ENCODE peak calls at places on chromosomes 5 and 9, in nine cellular contexts. D, P, Q, X, A, C, G, R and E are unnamed samples.

GRCh38 chr5:131589510-131590348 is 45.3 kb downstream of the RAPGEF6 start:
- DNase-seq in R (no peak), X (no peak), A (no peak), Q (peak; percentile 91), P (peak; percentile 83), D (peak; percentile 82), C (peak; percentile 74), G (peak; percentile 22), E (no peak)

GRCh38 chr5:73906277-73906676 is 280.3 kb downstream of the ARHGEF28 start:
- DNase-seq in Q (no peak), C (no peak), A (no peak), G (no peak), P (no peak), D (no peak), X (no peak), R (no peak), E (no peak)

GRCh38 chr5:95669540-95669939 is 13.3 kb downstream of the SPATA9 start:
- DNase-seq in R (no peak), Q (peak; percentile 81), D (peak; percentile 95), X (peak; percentile 77), G (peak; percentile 90), A (peak; percentile 12), P (no peak), C (peak; percentile 99), E (no peak)

GRCh38 chr5:149380466-149381121 is 1.5 kb upstream of the IL17B start:
- DNase-seq in G (peak; percentile 53), R (no peak), C (no peak), X (peak; percentile 82), A (peak; percentile 52), P (no peak), Q (no peak), D (no peak), E (no peak)

GRCh38 chr5:53508125-53508524 is 27.7 kb downstream of the FST start:
- DNase-seq in G (no peak), X (no peak), P (no peak), R (no peak), D (no peak), C (no peak), Q (no peak), A (no peak), E (no peak)

GRCh38 chr5:31113666-31114065 is 79.8 kb upstream of the CDH6 start:
- DNase-seq in P (no peak), G (no peak), R (no peak), D (no peak), X (no peak), Q (no peak), A (no peak), C (no peak), E (no peak)

GRCh38 chr9:35912791-35913400 is 3.6 kb downstream of the SPAAR start:
- DNase-seq in X (no peak), C (no peak), R (no peak), A (no peak), P (no peak), Q (no peak), D (no peak), G (no peak), E (no peak)

GRCh38 chr5:53424691-53425597 is 55.5 kb upstream of the FST start:
- DNase-seq in D (peak; percentile 72), X (no peak), Q (no peak), P (no peak), R (no peak), C (no peak), A (no peak), G (no peak), E (no peak)

GRCh38 chr5:106481375-106481774 is 1189.4 kb downstream of the EFNA5 start:
- DNase-seq in P (no peak), R (no peak), Q (no peak), X (no peak), G (no peak), A (no peak), C (peak; percentile 35), D (no peak), E (no peak)

GRCh38 chr9:38017149-38017884 is 51.7 kb downstream of the SHB start:
- DNase-seq in Q (peak; percentile 66), R (no peak), P (peak; percentile 80), X (no peak), A (no peak), D (peak; percentile 59), G (no peak), C (peak; percentile 62), E (peak; percentile 81)

GRCh38 chr5:78547731-78548189 is 100.8 kb downstream of the LHFPL2 start:
- DNase-seq in X (peak; percentile 97), R (no peak), D (peak; percentile 99), G (peak; percentile 94), P (no peak), Q (peak; percentile 88), C (peak; percentile 84), A (peak; percentile 82), E (peak; percentile 56)

GRCh38 chr9:105193560-105193959 is 50.9 kb upstream of the SLC44A1 start:
- DNase-seq in A (no peak), C (no peak), Q (no peak), X (no peak), R (no peak), G (no peak), P (no peak), D (no peak), E (no peak)

GRCh38 chr5:55691265-55692105 is 20.6 kb downstream of the SLC38A9 start:
- DNase-seq in A (no peak), D (peak; percentile 73), X (no peak), Q (peak; percentile 41), R (no peak), C (peak; percentile 59), P (peak; percentile 65), G (no peak), E (no peak)

GRCh38 chr9:132125944-132126720 is 35.7 kb upstream of the NTNG2 start:
- DNase-seq in D (no peak), X (no peak), C (no peak), R (no peak), A (no peak), G (no peak), Q (no peak), P (no peak), E (no peak)

GRCh38 chr9:129676970-129677369 is 11.5 kb downstream of the PRRX2 start:
- DNase-seq in P (peak; percentile 57), G (no peak), A (no peak), D (no peak), X (no peak), Q (peak; percentile 97), C (no peak), R (no peak), E (no peak)

GRCh38 chr5:1363581-1363980 is 18.7 kb upstream of the CLPTM1L start:
- DNase-seq in D (no peak), C (no peak), Q (peak; percentile 27), G (no peak), P (no peak), X (no peak), R (peak; percentile 63), A (no peak), E (no peak)

GRCh38 chr9:135220601-135221575 is 133.4 kb downstream of the OLFM1 start:
- DNase-seq in C (no peak), G (no peak), X (no peak), D (no peak), R (no peak), Q (peak; percentile 72), A (no peak), P (no peak), E (peak; percentile 24)

GRCh38 chr9:79989079-79989478 is 417.3 kb downstream of the TLE4 start:
- DNase-seq in P (no peak), D (no peak), R (no peak), C (no peak), X (no peak), Q (no peak), A (no peak), G (no peak), E (no peak)

GRCh38 chr5:135035678-135036030 is 1.6 kb upstream of the PITX1 start:
- DNase-seq in A (no peak), P (no peak), G (no peak), D (no peak), X (no peak), Q (no peak), R (peak; percentile 54), C (no peak), E (peak; percentile 25)
- H3K4me1 ChIP-seq in A (peaks cover 54% of the 10 kb centered on the region), P (peaks cover 11% of the 10 kb centered on the region), G (peaks cover 11% of the 10 kb centered on the region), D (peaks cover 3% of the 10 kb centered on the region), X (peaks cover 32% of the 10 kb centered on the region), Q (peaks cover 6% of the 10 kb centered on the region), R (peaks cover 27% of the 10 kb centered on the region), C (peaks cover 16% of the 10 kb centered on the region), E (peaks cover 42% of the 10 kb centered on the region)

GRCh38 chr9:115369322-115369957 is 251.5 kb upstream of the TNC start:
- DNase-seq in D (peak; percentile 74), C (peak; percentile 91), R (no peak), P (peak; percentile 67), X (no peak), G (no peak), A (no peak), Q (no peak), E (no peak)
- TF ChIP-seq CTCF in D (no peak), C (no peak), R (no peak), P (no peak), X (no peak), G (no peak), A (no peak), Q (no peak), E (no peak)

DNA sequence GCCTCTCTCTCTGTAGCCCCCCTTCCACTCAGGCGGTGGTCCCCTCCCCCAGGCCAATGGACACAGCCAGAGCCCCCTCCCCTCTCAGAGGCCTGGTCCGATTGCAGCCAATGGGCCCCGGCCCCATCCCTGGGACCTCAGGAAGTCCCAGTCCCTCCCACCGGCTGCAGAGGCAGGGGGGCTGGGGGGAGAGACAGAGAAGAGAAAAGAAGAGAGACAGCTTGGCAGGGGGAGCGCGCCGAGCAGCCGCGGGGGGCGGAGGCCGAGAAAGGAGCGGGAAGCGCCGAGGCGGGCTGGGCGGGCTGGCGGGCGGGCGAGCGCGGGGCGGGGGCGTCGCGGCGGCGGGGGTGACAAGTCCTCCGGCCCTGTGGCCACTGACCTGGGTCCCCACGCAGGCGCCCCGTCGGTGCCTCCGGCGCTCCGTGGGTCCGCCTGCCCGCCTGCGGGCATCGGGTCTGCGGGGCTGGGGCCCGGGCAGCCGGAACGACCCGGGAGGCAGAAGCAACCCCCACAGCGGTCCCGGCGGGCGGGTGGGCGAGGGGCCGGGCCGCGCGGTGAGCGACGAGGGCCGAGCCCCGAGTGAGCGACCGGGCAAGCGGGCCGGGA is 11.8 kb downstream of the CNTFR start:
- DNase-seq in R (no peak), P (peak; percentile 86), D (no peak), A (no peak), X (no peak), G (no peak), C (no peak), Q (no peak), E (no peak)
- H3K27me3 ChIP-seq in R (peaks cover 95% of the 10 kb centered on the region), P (peaks cover 33% of the 10 kb centered on the region), D (no peaks in the 10 kb centered on the region), A (peaks cover 9% of the 10 kb centered on the region), X (no peaks in the 10 kb centered on the region), G (no peaks in the 10 kb centered on the region), C (peaks cover 90% of the 10 kb centered on the region), Q (peaks cover 53% of the 10 kb centered on the region), E (peaks cover 69% of the 10 kb centered on the region)

DNA sequence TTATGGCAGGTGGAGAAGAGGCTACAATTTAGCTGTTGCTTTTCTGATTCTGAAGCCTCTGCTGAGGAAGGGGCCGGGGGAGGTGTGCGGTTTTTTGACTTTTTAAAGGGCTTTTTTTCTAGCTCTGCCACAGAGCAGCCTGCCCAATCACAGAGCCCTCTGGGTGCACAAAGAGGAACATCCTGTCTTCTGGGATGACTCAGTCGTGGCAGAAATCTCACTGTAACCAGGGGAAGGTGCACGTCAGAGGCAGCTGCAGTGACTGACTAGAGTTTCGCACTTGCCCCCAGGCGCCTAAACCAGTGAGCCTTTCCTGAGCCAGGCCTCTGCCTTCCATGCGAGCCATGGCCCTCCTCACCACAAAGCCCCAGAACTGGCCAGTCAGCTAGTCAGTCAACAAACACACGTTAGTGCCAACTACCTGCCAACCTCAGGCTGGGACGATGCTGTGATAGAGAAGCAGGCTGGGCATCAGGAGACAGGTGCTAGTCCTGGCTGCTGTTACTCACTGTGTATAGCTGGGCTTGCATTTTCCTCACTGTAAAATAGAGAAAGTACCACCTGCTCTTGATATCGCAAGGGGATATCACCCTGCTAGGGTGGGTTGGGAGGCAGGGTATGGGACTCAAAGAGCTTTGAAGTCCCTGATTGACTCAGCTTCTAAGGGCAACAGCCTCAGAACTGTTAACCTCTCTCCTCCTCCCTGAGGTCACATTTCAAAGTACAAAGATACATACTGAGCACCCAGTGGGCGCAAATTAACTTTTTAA is 2.2 kb downstream of the AKNA start:
- DNase-seq in Q (peak; percentile 95), X (peak; percentile 64), D (peak; percentile 80), P (no peak), G (peak; percentile 71), C (peak; percentile 95), A (peak; percentile 66), R (peak; percentile 88), E (peak; percentile 85)
- H3K4me1 ChIP-seq in Q (peaks cover 53% of the 10 kb centered on the region), X (peaks cover 51% of the 10 kb centered on the region), D (peaks cover 49% of the 10 kb centered on the region), P (peaks cover 14% of the 10 kb centered on the region), G (peaks cover 30% of the 10 kb centered on the region), C (peaks cover 36% of the 10 kb centered on the region), A (peaks cover 86% of the 10 kb centered on the region), R (peaks cover 30% of the 10 kb centered on the region), E (peaks cover 89% of the 10 kb centered on the region)